ENCODE peak calls at places on chromosomes 7 and 10, in ten cellular contexts. E is cardiac septum; T is NCI-H460; W is T-cell; U is ACHN; Q is activated T-helper 1 cell treated with Interleukin-2 at 50 U/mL for 16 hours; D is GM23248; I is activated B cell treated with CpG ODN at 0.5 μM for 24 hours; C is PC-9; R is CD8-positive, alpha-beta memory T cell. M is an unnamed sample.

GRCh38 chr10:125997586-125997985 is 101.2 kb downstream of the FANK1 start:
- DNase-seq in E (no peak), T (no peak), W (no peak), U (no peak), Q (no peak), D (no peak), I (no peak), C (no peak), R (no peak), M (no peak)

GRCh38 chr7:40221836-40222235 is 87.0 kb downstream of the SUGCT start:
- DNase-seq in E (no peak), T (no peak), W (no peak), U (peak), Q (no peak), D (peak), I (no peak), C (peak), R (no peak), M (no peak)

GRCh38 chr7:127904706-127905056 is 126.6 kb downstream of the LRRC4 start:
- DNase-seq in E (no peak), T (no peak), W (no peak), U (no peak), Q (no peak), D (peak), I (no peak), C (no peak), R (no peak), M (no peak)

GRCh38 chr10:47237316-47238260 is 62.4 kb upstream of the GDF10 start:
- DNase-seq in E (peak), T (no peak), W (no peak), U (no peak), Q (no peak), D (no peak), I (no peak), C (no peak), R (no peak), M (no peak)

GRCh38 chr10:19014034-19014433 is 34.6 kb upstream of the MALRD1 start:
- DNase-seq in E (no peak), T (peak), W (no peak), U (no peak), Q (no peak), D (peak), I (no peak), C (no peak), R (no peak), M (no peak)

GRCh38 chr7:73602721-73603651 is 21.3 kb downstream of the MLXIPL start:
- DNase-seq in E (no peak), T (no peak), W (no peak), U (no peak), Q (no peak), D (no peak), I (no peak), C (peak), R (no peak), M (no peak)

GRCh38 chr10:521261-521660 is 168.2 kb downstream of the DIP2C start:
- DNase-seq in E (no peak), T (no peak), W (no peak), U (no peak), Q (no peak), D (no peak), I (no peak), C (no peak), R (no peak), M (no peak)

GRCh38 chr7:51079494-51079893 is 237.1 kb downstream of the COBL start:
- DNase-seq in E (no peak), T (no peak), W (no peak), U (no peak), Q (no peak), D (no peak), I (no peak), C (no peak), R (no peak), M (no peak)

GRCh38 chr10:87092356-87092860 is 2.2 kb downstream of the GLUD1 start:
- DNase-seq in E (no peak), T (no peak), W (no peak), U (peak), Q (no peak), D (peak), I (no peak), C (no peak), R (no peak), M (no peak)

GRCh38 chr7:47902013-47902412 is 46.3 kb downstream of the PKD1L1 start:
- DNase-seq in E (no peak), T (no peak), W (no peak), U (no peak), Q (no peak), D (no peak), I (no peak), C (no peak), R (no peak), M (no peak)